ENCODE peak calls at places on chromosomes 4 and X, in ten cellular contexts. V, E, R, I, Y, H, D, X, T and J are unnamed samples.

GRCh38 chrX:20479896-20480295 is 213.2 kb upstream of the RPS6KA3 start:
- DNase-seq in V (no peak), E (no peak), R (no peak), I (no peak), Y (no peak), H (no peak), D (no peak), X (no peak), T (no peak), J (peak; percentile 9)

GRCh38 chr4:42906906-42907774 is 14.6 kb downstream of the GRXCR1 start:
- DNase-seq in V (no peak), E (no peak), R (no peak), I (no peak), Y (peak; percentile 43), H (peak; percentile 53), D (no peak), X (no peak), T (no peak), J (peak; percentile 24)

GRCh38 chrX:45669715-45670360 is 469.2 kb upstream of the DIPK2B start:
- DNase-seq in V (no peak), E (no peak), R (no peak), I (no peak), Y (no peak), H (no peak), D (no peak), X (no peak), T (no peak), J (no peak)

GRCh38 chr4:101205878-101206277 is 141.4 kb downstream of the PPP3CA start:
- DNase-seq in V (no peak), E (no peak), R (no peak), I (no peak), Y (no peak), H (no peak), D (no peak), X (no peak), T (peak; percentile 5), J (peak; percentile 71)

GRCh38 chr4:16032871-16033505 is 50.8 kb downstream of the PROM1 start:
- DNase-seq in V (no peak), E (no peak), R (no peak), I (no peak), Y (no peak), H (no peak), D (no peak), X (peak; percentile 46), T (no peak), J (no peak)

GRCh38 chr4:3373468-3373867 is 68.3 kb upstream of the HGFAC start:
- DNase-seq in V (no peak), E (no peak), R (no peak), I (no peak), Y (no peak), H (no peak), D (no peak), X (no peak), T (no peak), J (no peak)

GRCh38 chr4:4427886-4428285 is 41.0 kb downstream of the NSG1 start:
- DNase-seq in V (no peak), E (no peak), R (no peak), I (no peak), Y (no peak), H (no peak), D (no peak), X (no peak), T (no peak), J (no peak)

GRCh38 chrX:135432881-135433521 is 11.3 kb downstream of the SMIM10L2A start:
- DNase-seq in V (no peak), E (no peak), R (no peak), I (no peak), Y (no peak), H (no peak), D (no peak), X (no peak), T (no peak), J (no peak)

GRCh38 chr4:84916233-84916632 is 50.3 kb downstream of the WDFY3 start:
- DNase-seq in V (no peak), E (no peak), R (no peak), I (no peak), Y (no peak), H (no peak), D (no peak), X (no peak), T (no peak), J (no peak)

GRCh38 chr4:94722748-94723147 is 35.0 kb upstream of the BMPR1B start:
- DNase-seq in V (no peak), E (no peak), R (no peak), I (no peak), Y (no peak), H (no peak), D (no peak), X (no peak), T (no peak), J (no peak)

GRCh38 chr4:144594471-144594986 is 51.4 kb upstream of the HHIP start:
- DNase-seq in V (no peak), E (no peak), R (no peak), I (no peak), Y (no peak), H (no peak), D (no peak), X (no peak), T (no peak), J (no peak)

GRCh38 chr4:105343523-105343931 is 130.3 kb downstream of the PPA2 start:
- DNase-seq in V (no peak), E (no peak), R (no peak), I (no peak), Y (no peak), H (no peak), D (peak; percentile 17), X (no peak), T (no peak), J (no peak)

GRCh38 chrX:118975831-118976598 is 1.6 kb downstream of the LONRF3 start:
- DNase-seq in V (peak; percentile 65), E (peak; percentile 95), R (peak; percentile 40), I (peak; percentile 72), Y (peak; percentile 83), H (no peak), D (peak; percentile 80), X (no peak), T (peak; percentile 69), J (peak; percentile 48)

GRCh38 chr4:38860788-38861424 is 4.3 kb upstream of the TLR6 start:
- DNase-seq in V (peak; percentile 64), E (no peak), R (no peak), I (no peak), Y (peak; percentile 79), H (no peak), D (peak; percentile 69), X (peak; percentile 53), T (peak; percentile 23), J (peak; percentile 46)

GRCh38 chr4:13992975-13993495 is 365.5 kb upstream of the BOD1L1 start:
- DNase-seq in V (no peak), E (no peak), R (no peak), I (no peak), Y (no peak), H (no peak), D (no peak), X (no peak), T (no peak), J (no peak)

GRCh38 chrX:20309796-20310195 is 43.1 kb upstream of the RPS6KA3 start:
- DNase-seq in V (no peak), E (no peak), R (no peak), I (no peak), Y (no peak), H (no peak), D (no peak), X (no peak), T (no peak), J (no peak)

DNA sequence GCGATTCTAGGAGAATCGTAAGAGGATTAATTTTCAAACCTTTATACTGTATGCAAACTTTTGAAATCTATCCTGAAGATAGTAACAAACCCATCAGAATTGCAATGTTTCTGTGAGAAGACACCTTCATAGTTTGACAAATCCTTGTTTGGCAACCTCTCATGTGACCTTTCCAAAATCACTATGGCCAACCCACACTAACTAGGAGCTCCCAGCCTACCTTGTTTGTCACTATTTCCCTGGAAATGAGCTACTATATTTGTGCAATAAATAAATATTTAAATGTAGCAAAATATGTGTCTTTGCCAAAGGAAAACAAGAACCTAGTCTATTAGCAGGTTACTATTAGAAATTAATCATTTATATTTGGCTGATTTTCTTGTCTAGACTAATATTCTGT is 173.7 kb downstream of the PPP1R2C start:
- DNase-seq in V (no peak), E (no peak), R (no peak), I (no peak), Y (no peak), H (no peak), D (no peak), X (no peak), T (no peak), J (no peak)
- H3K27me3 ChIP-seq in V (no peaks in the 10 kb centered on the region), E (no peaks in the 10 kb centered on the region), R (no peaks in the 10 kb centered on the region), I (no peaks in the 10 kb centered on the region), Y (no peaks in the 10 kb centered on the region), H (no peaks in the 10 kb centered on the region), D (no peaks in the 10 kb centered on the region), X (no peaks in the 10 kb centered on the region), T (no peaks in the 10 kb centered on the region), J (no peaks in the 10 kb centered on the region)

DNA sequence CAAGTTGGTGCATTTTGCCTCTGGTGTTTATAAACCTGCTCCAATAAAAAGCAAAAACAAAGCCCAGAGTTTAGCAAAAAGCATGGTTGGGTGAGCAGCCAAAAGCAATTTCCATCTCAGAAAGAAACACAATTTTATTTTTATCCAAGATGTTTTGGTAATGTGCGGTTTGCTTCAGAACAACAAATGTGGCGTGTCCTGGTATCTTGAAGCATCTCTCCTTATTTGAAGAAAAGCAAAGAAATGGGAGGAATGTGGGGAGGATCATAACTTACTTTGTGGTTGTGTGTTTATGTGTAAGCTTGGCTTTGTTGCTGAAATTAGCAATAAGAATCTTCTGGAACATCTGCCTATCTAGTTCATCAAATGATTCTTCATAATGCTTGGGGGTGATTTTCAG is 88.3 kb upstream of the DDX3X start:
- DNase-seq in V (no peak), E (no peak), R (no peak), I (no peak), Y (no peak), H (no peak), D (no peak), X (no peak), T (no peak), J (no peak)
- H3K36me3 ChIP-seq in V (no peaks in the 10 kb centered on the region), E (no peaks in the 10 kb centered on the region), R (no peaks in the 10 kb centered on the region), I (no peaks in the 10 kb centered on the region), Y (no peaks in the 10 kb centered on the region), H (no peaks in the 10 kb centered on the region), D (no peaks in the 10 kb centered on the region), X (no peaks in the 10 kb centered on the region), T (no peaks in the 10 kb centered on the region), J (no peaks in the 10 kb centered on the region)

GRCh38 chrX:150299579-150299978 is 63.5 kb upstream of the MAMLD1 start:
- DNase-seq in V (no peak), E (no peak), R (no peak), I (no peak), Y (no peak), H (no peak), D (no peak), X (no peak), T (no peak), J (no peak)
- H3K4me1 ChIP-seq in V (no peaks in the 10 kb centered on the region), E (no peaks in the 10 kb centered on the region), R (no peaks in the 10 kb centered on the region), I (no peaks in the 10 kb centered on the region), Y (no peaks in the 10 kb centered on the region), H (no peaks in the 10 kb centered on the region), D (no peaks in the 10 kb centered on the region), X (no peaks in the 10 kb centered on the region), T (no peaks in the 10 kb centered on the region), J (no peaks in the 10 kb centered on the region)

DNA sequence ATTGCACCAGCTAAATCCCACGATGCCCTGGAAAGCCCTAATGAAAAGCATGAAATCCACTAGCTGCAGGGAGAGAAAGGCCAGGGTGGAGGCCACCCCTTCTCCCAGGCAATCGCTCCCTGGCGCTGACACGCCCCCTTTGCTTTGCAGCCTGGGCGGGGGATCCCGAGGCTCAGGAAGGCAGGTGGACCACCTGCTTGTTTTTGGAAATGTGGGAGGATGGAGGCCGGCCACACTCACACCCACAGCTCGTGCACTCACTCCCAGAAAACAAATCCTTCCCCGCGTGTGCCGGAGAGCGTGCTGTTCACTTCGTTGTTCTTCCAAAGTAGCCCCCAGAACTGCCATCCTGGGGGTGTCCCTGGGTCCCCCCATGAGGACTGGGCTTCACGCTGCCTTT is 54.6 kb downstream of the ABLIM2 start:
- DNase-seq in V (no peak), E (peak; percentile 42), R (no peak), I (no peak), Y (no peak), H (no peak), D (no peak), X (no peak), T (no peak), J (no peak)
- H3K27me3 ChIP-seq in V (no peaks in the 10 kb centered on the region), E (no peaks in the 10 kb centered on the region), R (no peaks in the 10 kb centered on the region), I (no peaks in the 10 kb centered on the region), Y (no peaks in the 10 kb centered on the region), H (no peaks in the 10 kb centered on the region), D (no peaks in the 10 kb centered on the region), X (no peaks in the 10 kb centered on the region), T (no peaks in the 10 kb centered on the region), J (no peaks in the 10 kb centered on the region)